ENCODE peak calls at places on chromosome 5, in seven cellular contexts. B, O, F, Y, K, R and L are unnamed samples.

GRCh38 chr5:145510324-145510723 is 324.8 kb downstream of the PRELID2 start:
- DNase-seq in O (no peak), F (peak; percentile 72), Y (no peak), B (no peak), K (no peak), R (no peak), L (no peak)

GRCh38 chr5:135977375-135977928 is 22.7 kb upstream of the LECT2 start:
- DNase-seq in B (no peak), Y (peak; percentile 6), F (no peak), K (no peak), O (peak; percentile 95), R (peak; percentile 26), L (no peak)

GRCh38 chr5:69309380-69309779 is 23.2 kb downstream of the CCDC125 start:
- DNase-seq in O (no peak), B (no peak), K (no peak), F (no peak), Y (no peak), R (no peak), L (no peak)

GRCh38 chr5:179558912-179559279 is 8.5 kb downstream of the RUFY1 start:
- DNase-seq in Y (peak; percentile 31), F (peak; percentile 40), B (no peak), O (peak; percentile 35), R (no peak), K (peak; percentile 64), L (no peak)

GRCh38 chr5:112396430-112396829 is 22.6 kb downstream of the EPB41L4A start:
- DNase-seq in R (no peak), Y (no peak), F (no peak), B (no peak), K (no peak), O (no peak), L (no peak)

GRCh38 chr5:73764586-73764985 is 138.6 kb downstream of the ARHGEF28 start:
- DNase-seq in O (peak; percentile 95), K (no peak), R (no peak), B (no peak), F (peak; percentile 53), Y (no peak), L (no peak)

GRCh38 chr5:14309864-14310531 is 166.9 kb downstream of the TRIO start:
- DNase-seq in R (no peak), K (no peak), O (no peak), F (no peak), Y (no peak), B (no peak), L (no peak)

GRCh38 chr5:74895906-74896305 is 29.7 kb upstream of the FAM169A start:
- DNase-seq in Y (peak; percentile 88), R (no peak), F (peak; percentile 80), K (no peak), O (peak; percentile 18), B (no peak), L (no peak)

GRCh38 chr5:143938230-143938629 is 126.3 kb downstream of the HMHB1 start:
- DNase-seq in B (no peak), K (no peak), Y (no peak), R (no peak), F (no peak), O (no peak), L (no peak)

GRCh38 chr5:109652096-109652495 is 37.6 kb upstream of the MAN2A1 start:
- DNase-seq in B (no peak), Y (no peak), K (no peak), O (no peak), F (no peak), R (no peak), L (no peak)

GRCh38 chr5:555058-555623 is 30.9 kb upstream of the SLC9A3 start:
- DNase-seq in R (no peak), Y (no peak), B (no peak), K (no peak), F (no peak), O (peak; percentile 39), L (no peak)

GRCh38 chr5:10564838-10565784 is 1.2 kb downstream of the ANKRD33B start:
- DNase-seq in K (peak; percentile 59), R (peak; percentile 45), O (no peak), Y (no peak), B (no peak), F (no peak), L (no peak)

GRCh38 chr5:78735834-78736463 is 87.4 kb upstream of the LHFPL2 start:
- DNase-seq in Y (no peak), K (no peak), F (no peak), B (no peak), R (peak; percentile 27), O (no peak), L (no peak)

GRCh38 chr5:146778795-146779579 is 99.6 kb downstream of the PPP2R2B start:
- DNase-seq in Y (no peak), O (no peak), R (no peak), B (no peak), K (no peak), F (no peak), L (no peak)

GRCh38 chr5:134176523-134177196 is at the start of gene SKP1:
- DNase-seq in R (peak; percentile 95), O (peak; percentile 88), K (peak; percentile 94), B (peak; percentile 86), F (peak; percentile 71), Y (peak; percentile 81), L (peak; percentile 87)

GRCh38 chr5:669111-669841 is 23.9 kb downstream of the TPPP start:
- DNase-seq in O (no peak), B (no peak), F (no peak), Y (no peak), R (peak; percentile 60), K (peak; percentile 71), L (no peak)

GRCh38 chr5:91288117-91288516 is 95.0 kb downstream of the ARRDC3 start:
- DNase-seq in F (peak; percentile 82), R (no peak), O (no peak), B (no peak), Y (no peak), K (peak; percentile 26), L (no peak)

GRCh38 chr5:60844429-60844890 is 391 bp upstream of the ELOVL7 start:
- DNase-seq in O (no peak), Y (no peak), R (peak; percentile 1), K (no peak), B (no peak), F (peak; percentile 49), L (no peak)

DNA sequence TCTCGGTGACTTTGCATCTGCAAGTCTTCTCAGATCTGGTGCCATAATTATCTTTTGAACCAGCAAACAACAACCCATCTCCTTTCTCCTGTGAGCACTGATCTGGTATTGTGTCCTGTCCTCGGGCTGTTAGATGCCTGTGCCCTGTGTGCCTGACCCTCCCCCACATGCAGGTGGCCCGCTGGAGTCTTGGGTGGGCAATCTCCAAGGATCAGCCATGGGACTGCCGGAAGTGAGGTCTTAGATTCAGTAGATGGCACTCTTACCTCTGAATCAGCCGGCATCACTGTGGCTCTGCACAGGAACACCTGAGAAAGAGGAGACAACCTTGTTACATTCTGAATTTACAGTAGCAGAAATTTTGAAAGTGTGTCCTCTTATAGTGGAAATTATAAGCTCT is 172.4 kb downstream of the IRX2 start:
- DNase-seq in R (no peak), F (no peak), B (no peak), K (no peak), Y (no peak), O (no peak), L (no peak)
- TF ChIP-seq CTCF in R (no peak), F (no peak), B (no peak), K (no peak), Y (no peak), O (no peak), L (no peak)

GRCh38 chr5:132497488-132497997 is 7.0 kb upstream of the IRF1 start:
- DNase-seq in K (peak; percentile 31), R (peak; percentile 27), O (peak; percentile 82), B (no peak), F (peak; percentile 90), Y (peak; percentile 4), L (peak; percentile 91)

GRCh38 chr5:132495063-132495671 is 4.6 kb upstream of the IRF1 start:
- DNase-seq in O (no peak), Y (peak; percentile 3), B (no peak), K (no peak), R (no peak), F (no peak), L (peak; percentile 73)

GRCh38 chr5:132495672-132496630 is 5.4 kb upstream of the IRF1 start:
- DNase-seq in Y (peak; percentile 65), F (peak; percentile 90), O (peak; percentile 91), K (peak; percentile 85), B (peak; percentile 89), R (peak; percentile 88), L (peak; percentile 92)

GRCh38 chr5:132498152-132498551 is 7.6 kb upstream of the IRF1 start:
- DNase-seq in R (peak; percentile 15), O (peak; percentile 59), Y (peak; percentile 3), F (peak; percentile 43), B (no peak), K (peak; percentile 11), L (peak; percentile 86)

DNA sequence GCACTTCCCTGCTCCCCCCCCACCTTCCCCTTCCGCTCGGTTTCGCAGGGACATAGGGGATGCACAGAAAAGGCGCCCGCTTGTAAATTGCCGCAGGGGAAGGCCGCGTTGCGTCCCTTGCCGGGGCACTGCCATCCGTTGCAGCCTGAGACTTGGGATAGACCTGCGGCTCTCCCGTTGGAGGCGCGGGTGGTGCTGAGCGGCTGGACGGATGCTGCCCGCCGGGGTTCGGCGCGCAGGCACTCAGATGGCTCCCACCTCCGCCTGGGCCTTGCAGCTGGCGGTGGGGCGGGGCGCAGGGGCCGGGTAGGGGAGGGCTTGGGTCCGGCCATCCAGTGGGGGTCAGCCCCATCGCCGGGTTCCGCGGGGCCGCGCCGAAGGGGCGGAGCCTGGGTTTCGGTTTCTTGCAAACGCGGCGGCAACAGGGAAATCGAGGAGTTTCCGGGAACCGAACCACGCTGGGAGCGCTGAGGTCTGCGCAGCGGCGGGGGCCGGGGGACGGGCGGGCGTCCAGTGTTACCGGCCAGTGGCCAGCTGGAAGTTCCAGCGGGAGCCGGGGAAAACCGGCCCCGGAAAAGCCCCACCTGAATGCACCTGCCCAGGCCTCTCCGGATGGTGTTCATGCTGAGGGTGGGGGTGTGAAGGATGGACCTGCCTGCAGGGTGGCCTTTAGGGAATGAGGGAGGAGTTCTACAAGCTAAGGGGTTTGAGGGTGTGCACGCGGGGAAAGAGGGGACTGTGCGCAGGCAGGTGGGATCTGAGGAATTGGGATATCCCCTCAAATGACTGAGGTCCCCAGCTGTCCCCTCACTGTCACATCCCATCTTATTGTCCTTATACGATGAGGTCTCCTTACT is 6.3 kb upstream of the IRF1 start:
- DNase-seq in Y (peak; percentile 59), K (peak; percentile 96), R (peak; percentile 69), B (peak; percentile 53), O (peak; percentile 87), F (peak; percentile 81), L (peak; percentile 94)
- TF ChIP-seq CTCF in Y (no peak), K (no peak), R (no peak), B (no peak), O (no peak), F (no peak), L (no peak)

GRCh38 chr5:92313385-92313784 is 930.3 kb upstream of the ARRDC3 start:
- DNase-seq in R (no peak), K (no peak), O (no peak), Y (no peak), B (no peak), F (no peak), L (no peak)
- TF ChIP-seq CTCF in R (no peak), K (no peak), O (no peak), Y (no peak), B (no peak), F (no peak), L (no peak)

DNA sequence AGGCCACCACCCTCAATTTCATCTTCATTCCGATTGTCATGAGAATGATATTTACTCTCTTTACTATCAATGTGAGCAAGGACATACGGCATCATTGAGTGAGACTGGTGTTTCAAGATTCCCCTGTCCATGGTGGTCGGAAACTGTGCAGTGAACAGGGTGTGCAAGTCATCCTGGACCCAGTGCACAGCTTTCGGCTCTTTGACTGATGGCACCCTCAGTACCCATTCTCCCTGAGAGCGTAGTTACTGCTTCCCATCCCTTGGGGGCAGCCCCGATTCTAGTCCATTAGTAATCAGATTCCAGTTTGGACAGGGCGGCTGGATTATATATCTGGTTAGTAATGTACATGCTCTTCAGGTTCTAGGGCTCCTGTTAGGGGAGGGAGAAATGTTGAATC is 61.7 kb upstream of the SUB1 start:
- DNase-seq in F (no peak), O (peak; percentile 12), Y (no peak), K (peak; percentile 44), R (no peak), B (no peak), L (no peak)
- TF ChIP-seq CTCF in F (no peak), O (no peak), Y (no peak), K (peak; percentile 28), R (no peak), B (no peak), L (no peak)